ENCODE peak calls at places on chromosomes 16 and 17, in nine cellular contexts. B is colonic mucosa, J is right lobe of liver, A is GM12865, N is mesothelial cell of epicardium, D is hepatocyte, Y is RWPE1, S is nephron progenitor cell, O is GM10248. Q is an unnamed sample.

GRCh38 chr16:55552621-55553020 is 13.9 kb upstream of the CAPNS2 start:
- DNase-seq in D (peak; percentile 22), O (no peak), N (no peak), A (no peak), S (no peak), Y (peak; percentile 44), B (no peak), J (no peak), Q (no peak)

GRCh38 chr17:62996221-62996620 is 30.2 kb downstream of the TANC2 start:
- DNase-seq in O (no peak), J (no peak), A (no peak), S (no peak), N (no peak), Y (no peak), B (no peak), D (no peak), Q (no peak)

GRCh38 chr16:52090080-52090479 is 456.9 kb downstream of the TOX3 start:
- DNase-seq in N (no peak), D (no peak), J (no peak), S (no peak), Y (peak; percentile 85), A (no peak), B (no peak), O (no peak), Q (no peak)

GRCh38 chr17:75774988-75775668 is 9.5 kb upstream of the UNK start:
- DNase-seq in B (no peak), O (no peak), J (no peak), Y (no peak), A (no peak), N (no peak), S (no peak), D (peak; percentile 68), Q (no peak)

GRCh38 chr17:33205552-33205951 is 87.5 kb downstream of the ASIC2 start:
- DNase-seq in Y (no peak), N (no peak), O (no peak), J (no peak), A (no peak), S (no peak), B (no peak), D (no peak), Q (no peak)

GRCh38 chr16:83581994-83582747 is 225.6 kb upstream of the HSBP1 start:
- DNase-seq in Y (no peak), A (no peak), J (no peak), B (no peak), S (no peak), D (no peak), O (no peak), N (no peak), Q (no peak)

GRCh38 chr16:74984194-74984669 is 691 bp downstream of the WDR59 start:
- DNase-seq in A (peak; percentile 54), D (no peak), J (no peak), Y (peak; percentile 4), S (no peak), B (no peak), O (no peak), N (no peak), Q (no peak)

GRCh38 chr16:14409563-14409962 is 220.5 kb downstream of the PARN start:
- DNase-seq in Y (peak; percentile 37), S (no peak), A (peak; percentile 12), O (no peak), B (peak; percentile 34), N (no peak), D (peak; percentile 84), J (no peak), Q (no peak)

GRCh38 chr17:76529643-76530488 is 7.6 kb downstream of the CYGB start:
- DNase-seq in N (no peak), A (no peak), D (peak; percentile 81), Y (no peak), J (no peak), O (no peak), S (peak; percentile 54), B (peak; percentile 68), Q (no peak)

GRCh38 chr16:73323880-73324279 is 276.0 kb upstream of the ZFHX3 start:
- DNase-seq in O (no peak), B (no peak), Y (no peak), A (no peak), D (no peak), J (no peak), S (no peak), N (no peak), Q (no peak)

GRCh38 chr17:82204831-82205719 is 7.6 kb downstream of the CCDC57 start:
- DNase-seq in A (no peak), B (no peak), S (no peak), D (peak; percentile 60), O (no peak), J (no peak), Y (peak; percentile 78), N (no peak), Q (no peak)

GRCh38 chr17:73506470-73507435 is 137.5 kb downstream of the SDK2 start:
- DNase-seq in O (no peak), A (no peak), D (no peak), J (no peak), N (no peak), Y (no peak), B (no peak), S (no peak), Q (peak; percentile 73)

GRCh38 chr16:87037012-87037411 is 280.2 kb downstream of the C16orf95 start:
- DNase-seq in A (no peak), B (no peak), Y (no peak), S (no peak), N (no peak), J (no peak), D (no peak), O (no peak), Q (no peak)

GRCh38 chr16:56320081-56320480 is 105.3 kb downstream of the AMFR start:
- DNase-seq in N (no peak), O (no peak), A (no peak), J (no peak), S (no peak), B (no peak), D (no peak), Y (no peak), Q (no peak)

GRCh38 chr16:2296662-2297505 is 29.0 kb upstream of the RNPS1 start:
- DNase-seq in A (peak; percentile 50), S (no peak), J (no peak), N (no peak), Y (no peak), O (peak; percentile 55), B (peak; percentile 38), D (no peak), Q (no peak)

GRCh38 chr17:77373298-77374169 is 232.8 kb downstream of the SEC14L1 start:
- DNase-seq in O (no peak), N (peak; percentile 67), B (no peak), S (peak; percentile 53), J (peak; percentile 66), A (no peak), Y (no peak), D (peak; percentile 71), Q (peak; percentile 92)

GRCh38 chr17:3695723-3696411 is at the start of gene P2RX5:
- DNase-seq in S (peak; percentile 70), O (peak; percentile 59), B (no peak), Y (no peak), A (peak; percentile 86), D (peak; percentile 39), N (no peak), J (no peak), Q (no peak)

DNA sequence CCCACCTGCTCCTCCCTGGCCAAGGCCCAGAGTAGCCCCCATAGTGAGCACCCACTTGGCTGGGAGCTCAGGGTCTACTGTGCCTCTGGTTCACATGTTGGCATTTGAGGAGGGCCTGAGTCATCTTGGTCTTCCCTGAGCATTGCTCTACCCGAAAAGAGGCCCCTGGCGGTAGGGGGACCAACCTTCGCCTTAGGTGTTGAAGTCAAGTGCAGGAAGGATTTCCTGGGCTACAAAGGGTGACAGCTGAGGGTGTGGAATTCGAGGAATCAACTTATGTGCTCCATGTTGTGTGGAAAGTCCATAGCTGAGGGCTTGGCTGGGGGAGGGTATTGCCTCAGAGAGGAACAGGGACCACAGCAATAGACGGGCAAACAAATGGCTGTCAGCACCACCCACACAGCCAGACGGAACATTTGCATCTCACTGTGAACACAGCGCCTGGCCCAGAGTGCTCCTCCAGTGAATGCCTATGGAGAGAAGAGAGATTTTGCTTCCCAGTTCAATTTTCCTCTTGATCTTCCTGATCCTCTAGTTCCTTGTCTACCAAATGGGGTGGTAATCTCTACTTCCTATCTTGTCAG is 35.6 kb upstream of the NGFR start:
- DNase-seq in J (no peak), B (no peak), O (no peak), D (no peak), A (no peak), N (no peak), S (no peak), Y (no peak), Q (no peak)
- TF ChIP-seq CTCF in J (no peak), B (no peak), O (no peak), D (no peak), A (peak; percentile 8), N (no peak), S (no peak), Y (no peak), Q (no peak)

GRCh38 chr17:6178959-6179358 is 108.8 kb downstream of the WSCD1 start:
- DNase-seq in S (no peak), N (no peak), B (no peak), J (no peak), O (no peak), D (no peak), Y (no peak), A (no peak), Q (no peak)
- TF ChIP-seq CTCF in S (no peak), N (no peak), B (no peak), J (no peak), O (no peak), D (no peak), Y (no peak), A (no peak), Q (no peak)

DNA sequence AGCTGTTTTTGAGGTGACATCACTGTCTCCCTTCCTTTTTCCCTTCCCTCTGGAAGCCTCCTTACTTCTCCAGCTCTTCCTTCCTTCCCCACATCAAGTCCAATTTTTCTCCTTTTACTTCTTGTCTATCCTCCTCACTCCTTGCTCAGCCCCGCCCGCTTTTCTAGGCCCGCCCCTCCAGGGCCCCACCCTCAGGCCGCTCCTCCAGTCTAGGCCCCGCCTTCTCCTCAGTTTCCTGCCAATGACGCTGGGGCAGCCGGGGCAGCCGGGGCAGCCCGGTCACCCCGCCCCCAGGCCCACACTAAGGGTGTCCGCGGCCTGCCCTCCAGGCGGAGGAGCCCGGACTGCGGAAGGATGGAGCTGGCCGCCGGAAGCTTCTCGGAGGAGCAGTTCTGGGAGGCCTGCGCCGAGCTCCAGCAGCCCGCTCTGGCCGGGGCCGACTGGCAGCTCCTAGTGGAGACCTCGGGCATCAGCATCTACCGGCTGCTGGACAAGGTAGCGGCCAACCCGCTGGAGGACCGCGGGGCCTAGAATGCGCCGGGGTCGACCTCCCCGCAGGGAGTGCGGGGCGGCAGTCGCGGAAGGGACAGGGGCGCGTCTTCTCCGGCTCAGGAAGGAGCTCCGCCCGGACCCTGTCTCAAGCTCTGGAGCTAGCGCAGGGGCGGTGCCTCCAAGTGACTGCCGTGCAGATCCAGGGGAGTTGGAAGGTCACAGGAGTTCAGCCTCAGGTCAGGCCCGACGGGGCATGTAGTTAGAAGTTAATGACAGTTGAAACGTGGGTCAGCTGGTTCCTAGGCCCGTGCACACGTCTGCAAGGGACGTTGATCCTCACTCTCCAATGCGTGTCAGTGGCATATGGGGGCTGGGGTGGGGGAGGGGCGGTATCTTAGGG is at the start of gene PCTP:
- DNase-seq in J (peak; percentile 98), A (peak; percentile 91), N (peak; percentile 88), O (peak; percentile 92), B (peak; percentile 97), S (peak; percentile 94), Y (peak; percentile 80), D (peak; percentile 96), Q (peak; percentile 97)
- TF ChIP-seq CTCF in J (peak; percentile 16), A (peak; percentile 51), N (peak; percentile 43), O (no peak), B (peak; percentile 28), S (peak; percentile 43), Y (no peak), D (peak; percentile 42), Q (peak; percentile 80)

GRCh38 chr17:36183001-36183810 is 6.8 kb upstream of the TBC1D3B start:
- DNase-seq in D (peak; percentile 96), O (peak; percentile 59), N (peak; percentile 92), B (peak; percentile 72), A (peak; percentile 62), Y (peak; percentile 72), S (peak; percentile 94), J (peak; percentile 79), Q (peak; percentile 98)
- TF ChIP-seq CTCF in D (peak; percentile 26), O (peak; percentile 14), N (no peak), B (no peak), A (no peak), Y (no peak), S (no peak), J (no peak), Q (peak; percentile 61)

Q was measured in chondrocyte.